ENCODE peak calls at places on chromosomes 4 and X, in nine cellular contexts. I is GM06990; S is GM04504; J is amniotic stem cell; V is stimulated activated CD4-positive, alpha-beta T cell treated with anti-CD3 and anti-CD28 coated beads, Interleukin-1b, Interleukin-23, amount 100 ng/mL, for 48 hours; P is NCI-H1105 treated with DMSO at 0.1 percent for 48 hours; F is Peyer's patch; L is H9; M is non-pigmented ciliary epithelial cell. K is an unnamed sample.

GRCh38 chrX:1719270-1719669 is 104.4 kb downstream of the ASMT start:
- DNase-seq in S (no peak), L (no peak), F (no peak), I (no peak), V (no peak), J (no peak), P (no peak), M (no peak), K (no peak)

GRCh38 chrX:68841251-68842049 is 12.6 kb downstream of the EFNB1 start:
- DNase-seq in F (no peak), L (no peak), J (no peak), S (no peak), I (no peak), P (peak; percentile 82), M (no peak), V (no peak), K (no peak)

GRCh38 chr4:8019396-8020365 is 80.0 kb upstream of the AFAP1 start:
- DNase-seq in F (no peak), S (no peak), M (no peak), L (no peak), I (no peak), P (no peak), V (no peak), J (no peak), K (no peak)

GRCh38 chr4:38730830-38731646 is 51.8 kb downstream of the TLR10 start:
- DNase-seq in I (peak; percentile 78), M (peak; percentile 90), S (peak; percentile 52), F (peak; percentile 73), P (peak; percentile 23), V (peak; percentile 84), L (peak; percentile 92), J (peak; percentile 52), K (peak; percentile 70)

GRCh38 chr4:179151770-179152169 is 1709.5 kb upstream of the AGA start:
- DNase-seq in F (no peak), S (no peak), J (no peak), M (no peak), L (no peak), P (no peak), I (no peak), V (no peak), K (no peak)

GRCh38 chrX:154142386-154142785 is 1.7 kb upstream of the OPN1LW start:
- DNase-seq in F (no peak), M (no peak), P (no peak), S (no peak), J (no peak), V (no peak), L (no peak), I (no peak), K (no peak)

GRCh38 chr4:180081072-180081471 is 2162.1 kb upstream of the TENM3 start:
- DNase-seq in M (no peak), P (no peak), V (no peak), S (no peak), J (no peak), I (no peak), L (no peak), F (no peak), K (no peak)

GRCh38 chr4:82797591-82798081 is 960 bp downstream of the SCD5 start:
- DNase-seq in S (no peak), L (peak; percentile 59), V (peak; percentile 4), J (no peak), F (no peak), I (peak; percentile 30), M (no peak), P (peak; percentile 34), K (no peak)

GRCh38 chr4:142336251-142336934 is 509.7 kb downstream of the INPP4B start:
- DNase-seq in P (no peak), S (no peak), I (no peak), V (no peak), F (no peak), L (peak; percentile 48), J (no peak), M (no peak), K (no peak)

GRCh38 chrX:66255359-66255967 is 91.4 kb downstream of the HEPH start:
- DNase-seq in M (no peak), I (no peak), P (no peak), J (no peak), S (no peak), F (no peak), L (no peak), V (no peak), K (no peak)

GRCh38 chr4:128468485-128468989 is 180.9 kb upstream of the PGRMC2 start:
- DNase-seq in F (peak; percentile 19), M (peak; percentile 78), L (no peak), S (peak; percentile 98), I (no peak), J (peak; percentile 64), P (peak; percentile 22), V (peak; percentile 4), K (peak; percentile 99)

GRCh38 chr4:183118141-183118540 is 19.1 kb downstream of the WWC2 start:
- DNase-seq in V (no peak), L (no peak), S (no peak), M (no peak), I (no peak), J (no peak), F (no peak), P (no peak), K (no peak)

GRCh38 chr4:26464420-26465095 is 25.7 kb downstream of the CCKAR start:
- DNase-seq in L (no peak), M (no peak), V (no peak), P (no peak), S (no peak), F (no peak), I (no peak), J (no peak), K (no peak)

GRCh38 chrX:46758956-46759644 is at the start of gene SLC9A7:
- DNase-seq in V (peak; percentile 79), P (peak; percentile 71), L (peak; percentile 85), M (no peak), I (peak; percentile 88), S (no peak), F (peak; percentile 78), J (peak; percentile 7), K (no peak)

GRCh38 chr4:8159522-8160232 is 1.1 kb upstream of the ABLIM2 start:
- DNase-seq in I (no peak), L (no peak), J (no peak), M (no peak), P (no peak), S (no peak), F (no peak), V (no peak), K (no peak)

GRCh38 chrX:63613531-63614028 is 171.4 kb downstream of the ARHGEF9 start:
- DNase-seq in I (no peak), L (no peak), J (no peak), P (no peak), F (no peak), S (no peak), M (no peak), V (no peak), K (no peak)

GRCh38 chr4:175970734-175971133 is 94.9 kb upstream of the WDR17 start:
- DNase-seq in S (no peak), I (no peak), M (no peak), L (no peak), V (no peak), P (no peak), J (no peak), F (no peak), K (no peak)

GRCh38 chr4:110635155-110635479 is 12.2 kb upstream of the PITX2 start:
- DNase-seq in J (no peak), V (no peak), I (no peak), M (no peak), S (no peak), F (no peak), L (no peak), P (no peak), K (no peak)

GRCh38 chr4:158895797-158896442 is 127.1 kb downstream of the FNIP2 start:
- DNase-seq in I (no peak), P (no peak), S (no peak), L (peak; percentile 54), F (no peak), M (no peak), V (no peak), J (no peak), K (no peak)

GRCh38 chr4:33193109-33193508 is 2472.9 kb downstream of the PCDH7 start:
- DNase-seq in V (no peak), I (no peak), M (no peak), P (no peak), J (no peak), F (no peak), S (no peak), L (no peak), K (no peak)

K was measured in stromal cell of bone marrow.